ENCODE peak calls at places on chromosomes 7 and 10, in ten cellular contexts. T, F, K, O, W, U, A, G, C and R are unnamed samples.

GRCh38 chr7:192035-192649 is at the start of gene FAM20C:
- DNase-seq in A (peak), T (no peak), C (peak), W (peak), K (peak), O (peak), F (peak), U (no peak), G (peak), R (no peak)

GRCh38 chr10:25678220-25678619 is 255.8 kb upstream of the MYO3A start:
- DNase-seq in G (no peak), W (no peak), T (no peak), K (no peak), O (no peak), F (no peak), U (no peak), A (no peak), C (no peak), R (no peak)

GRCh38 chr10:5533098-5533731 is 8.5 kb downstream of the CALML3 start:
- DNase-seq in U (no peak), T (no peak), F (no peak), W (peak), K (no peak), C (no peak), O (no peak), G (peak), A (no peak), R (no peak)

GRCh38 chr10:26391701-26392695 is 46.1 kb upstream of the APBB1IP start:
- DNase-seq in C (no peak), U (peak), K (peak), G (no peak), F (no peak), O (no peak), T (no peak), W (no peak), A (no peak), R (peak)

GRCh38 chr7:82413237-82413636 is 30.3 kb downstream of the CACNA2D1 start:
- DNase-seq in G (no peak), O (no peak), K (no peak), U (no peak), C (peak), A (no peak), T (no peak), F (no peak), W (peak), R (no peak)

GRCh38 chr7:30459591-30460245 is 18.9 kb downstream of the NOD1 start:
- DNase-seq in C (peak), G (no peak), F (peak), U (no peak), T (no peak), K (no peak), A (peak), W (no peak), O (peak), R (no peak)

GRCh38 chr10:102072867-102073527 is 7.8 kb downstream of the HPS6 start:
- DNase-seq in O (no peak), K (peak), F (peak), A (peak), C (peak), U (no peak), T (peak), G (peak), W (peak), R (peak)

GRCh38 chr7:117673839-117674238 is 194.0 kb downstream of the CFTR start:
- DNase-seq in C (peak), T (no peak), U (no peak), F (peak), W (peak), K (peak), G (no peak), O (peak), A (no peak), R (peak)

GRCh38 chr7:2883101-2883500 is 39.0 kb upstream of the GNA12 start:
- DNase-seq in C (no peak), A (no peak), K (no peak), W (no peak), T (no peak), G (no peak), F (no peak), O (no peak), U (peak), R (no peak)

GRCh38 chr10:34397324-34397723 is 417.8 kb downstream of the PARD3 start:
- DNase-seq in K (no peak), U (no peak), W (no peak), O (peak), A (no peak), T (no peak), G (no peak), F (no peak), C (peak), R (no peak)

GRCh38 chr10:73537709-73538108 is 41.9 kb upstream of the PPP3CB start:
- DNase-seq in C (no peak), W (no peak), A (no peak), U (no peak), K (no peak), F (no peak), T (no peak), G (no peak), O (no peak), R (no peak)

GRCh38 chr10:97676770-97677581 is 10.1 kb downstream of the AVPI1 start:
- DNase-seq in O (no peak), U (no peak), C (peak), W (peak), G (no peak), K (peak), T (peak), F (peak), A (peak), R (peak)

GRCh38 chr7:10284001-10284400 is 689.7 kb upstream of the PHF14 start:
- DNase-seq in O (no peak), U (no peak), G (no peak), C (no peak), F (no peak), A (no peak), T (no peak), W (no peak), K (no peak), R (no peak)

GRCh38 chr7:155916926-155917655 is 104.8 kb upstream of the SHH start:
- DNase-seq in O (no peak), W (no peak), G (no peak), T (no peak), F (no peak), C (no peak), U (no peak), K (no peak), A (no peak), R (no peak)

GRCh38 chr7:99782012-99782953 is 1.7 kb downstream of the CYP3A4 start:
- DNase-seq in A (no peak), G (no peak), W (no peak), K (no peak), C (no peak), T (no peak), O (no peak), U (no peak), F (no peak), R (no peak)

GRCh38 chr7:75963383-75963995 is 30.9 kb downstream of the TMEM120A start:
- DNase-seq in G (peak), A (no peak), T (no peak), O (no peak), C (no peak), F (no peak), U (no peak), K (peak), W (peak), R (no peak)

GRCh38 chr7:91922857-91923256 is 17.8 kb upstream of the AKAP9 start:
- DNase-seq in A (no peak), T (no peak), F (no peak), W (no peak), U (no peak), G (no peak), K (no peak), O (no peak), C (no peak), R (no peak)

GRCh38 chr7:27709137-27710075 is 30.6 kb upstream of the TAX1BP1 start:
- DNase-seq in G (no peak), T (no peak), A (no peak), K (no peak), O (peak), W (no peak), F (peak), U (no peak), C (peak), R (no peak)

GRCh38 chr7:150435390-150436073 is 14.9 kb upstream of the GIMAP8 start:
- DNase-seq in W (no peak), C (no peak), K (peak), U (peak), G (no peak), A (no peak), T (no peak), O (no peak), F (no peak), R (peak)

GRCh38 chr10:22623624-22624263 is 90.6 kb downstream of the PIP4K2A start:
- DNase-seq in O (no peak), T (no peak), K (no peak), C (no peak), U (no peak), W (no peak), F (no peak), G (no peak), A (no peak), R (no peak)

GRCh38 chr7:146112755-146113154 is 3.8 kb upstream of the CNTNAP2 start:
- DNase-seq in C (no peak), A (no peak), U (no peak), F (no peak), K (no peak), T (no peak), G (no peak), W (no peak), O (no peak), R (no peak)

GRCh38 chr10:70589762-70590662 is 12.5 kb downstream of the PRF1 start:
- DNase-seq in U (no peak), O (peak), W (no peak), C (no peak), K (no peak), G (no peak), F (no peak), A (no peak), T (no peak), R (no peak)

GRCh38 chr10:132539431-132539839 is 1.8 kb downstream of the INPP5A start:
- DNase-seq in F (no peak), O (no peak), C (no peak), U (peak), K (no peak), G (peak), T (no peak), W (no peak), A (no peak), R (no peak)

GRCh38 chr10:110357252-110357780 is 52.6 kb upstream of the SMNDC1 start:
- DNase-seq in F (no peak), A (peak), C (peak), U (no peak), G (no peak), K (peak), T (no peak), O (peak), W (peak), R (peak)

GRCh38 chr10:12579954-12580858 is 230.9 kb downstream of the CAMK1D start:
- DNase-seq in C (peak), K (no peak), G (peak), A (no peak), W (no peak), T (no peak), O (peak), U (no peak), F (no peak), R (no peak)